ENCODE peak calls at places on chromosomes 13 and 19, in nine cellular contexts. Y is non-pigmented ciliary epithelial cell, W is T-helper 9 cell, N is GM18507, I is mucosa of descending colon, U is foreskin fibroblast, B is cardiac fibroblast, P is hepatic stellate cell, Q is NCI-H1105. F is an unnamed sample.
A peak's percentile ranks its signal among the peaks of the same experiment; 100 is the strongest.

GRCh38 chr13:71067164-71067815 is 799.7 kb downstream of the DACH1 start:
- DNase-seq in Y (no peak), B (no peak), U (no peak), N (no peak), Q (peak; percentile 1), P (no peak), I (peak; percentile 3), W (no peak), F (no peak)

GRCh38 chr19:38168632-38169031 is 55.4 kb downstream of the DPF1 start:
- DNase-seq in Q (no peak), W (no peak), Y (no peak), B (no peak), U (no peak), P (no peak), I (no peak), N (no peak), F (no peak)

GRCh38 chr19:45464274-45464673 is 3.5 kb upstream of the FOSB start:
- DNase-seq in U (no peak), I (no peak), Y (no peak), Q (no peak), P (no peak), N (no peak), W (no peak), B (no peak), F (no peak)

GRCh38 chr19:40191836-40192646 is 815 bp downstream of the MAP3K10 start:
- DNase-seq in N (no peak), P (peak; percentile 53), Y (no peak), W (no peak), B (peak; percentile 35), U (peak; percentile 13), I (peak; percentile 16), Q (no peak), F (no peak)

GRCh38 chr19:5018224-5019015 is 49.5 kb downstream of the KDM4B start:
- DNase-seq in W (no peak), U (peak; percentile 40), P (peak; percentile 70), N (no peak), Q (no peak), B (peak; percentile 67), Y (no peak), I (no peak), F (no peak)

GRCh38 chr13:49502954-49503353 is 7.2 kb downstream of the PHF11 start:
- DNase-seq in N (no peak), I (peak; percentile 15), Q (no peak), W (no peak), P (no peak), U (peak; percentile 38), Y (no peak), B (peak; percentile 84), F (no peak)

GRCh38 chr13:30647420-30647819 is 29.7 kb downstream of the USPL1 start:
- DNase-seq in I (no peak), Y (no peak), Q (no peak), B (no peak), U (no peak), W (no peak), P (no peak), N (no peak), F (no peak)

GRCh38 chr19:28874742-28875141 is 338.2 kb downstream of the UQCRFS1 start:
- DNase-seq in B (no peak), W (no peak), Q (peak; percentile 61), I (no peak), U (no peak), P (no peak), Y (no peak), N (no peak), F (no peak)

GRCh38 chr13:42544246-42544915 is 29.6 kb upstream of the TNFSF11 start:
- DNase-seq in U (no peak), B (no peak), P (no peak), I (no peak), W (no peak), Y (no peak), Q (no peak), N (no peak), F (no peak)

GRCh38 chr13:80901111-80902014 is 560.4 kb upstream of the SPRY2 start:
- DNase-seq in I (no peak), N (no peak), Q (no peak), W (no peak), B (peak; percentile 85), Y (no peak), P (no peak), U (no peak), F (no peak)